ENCODE peak calls at places on chromosome 5, in six cellular contexts. One of them, this sample, is unnamed.

GRCh38 chr5:138952962-138953361 is 77.8 kb upstream of the LRRTM2 start:
- DNase-seq in left kidney: no peak
- DNase-seq in stimulated activated CD4-positive, alpha-beta T cell treated with anti-CD3 and anti-CD28 coated beads, TNF-alpha, amount 100 ng/mL, for 48 hours: no peak
- DNase-seq in HS-5: no peak
- DNase-seq in H1: no peak
- DNase-seq in retina: peak
- DNase-seq in this sample: no peak

GRCh38 chr5:95390812-95391492 is at the start of gene FAM81B:
- DNase-seq in left kidney: no peak
- DNase-seq in HS-5: no peak
- DNase-seq in stimulated activated CD4-positive, alpha-beta T cell treated with anti-CD3 and anti-CD28 coated beads, TNF-alpha, amount 100 ng/mL, for 48 hours: no peak
- DNase-seq in H1: no peak
- DNase-seq in retina: no peak
- DNase-seq in this sample: no peak

GRCh38 chr5:66793049-66793448 is 196.9 kb downstream of the MAST4 start:
- DNase-seq in stimulated activated CD4-positive, alpha-beta T cell treated with anti-CD3 and anti-CD28 coated beads, TNF-alpha, amount 100 ng/mL, for 48 hours: no peak
- DNase-seq in HS-5: no peak
- DNase-seq in left kidney: no peak
- DNase-seq in H1: no peak
- DNase-seq in retina: no peak
- DNase-seq in this sample: no peak

GRCh38 chr5:134462761-134463160 is 51.1 kb upstream of the CDKN2AIPNL start:
- DNase-seq in H1: no peak
- DNase-seq in retina: no peak
- DNase-seq in stimulated activated CD4-positive, alpha-beta T cell treated with anti-CD3 and anti-CD28 coated beads, TNF-alpha, amount 100 ng/mL, for 48 hours: no peak
- DNase-seq in left kidney: peak
- DNase-seq in HS-5: no peak
- DNase-seq in this sample: no peak

GRCh38 chr5:160186480-160186879 is 42.8 kb upstream of the FABP6 start:
- DNase-seq in stimulated activated CD4-positive, alpha-beta T cell treated with anti-CD3 and anti-CD28 coated beads, TNF-alpha, amount 100 ng/mL, for 48 hours: no peak
- DNase-seq in retina: no peak
- DNase-seq in H1: no peak
- DNase-seq in left kidney: no peak
- DNase-seq in HS-5: no peak
- DNase-seq in this sample: no peak

GRCh38 chr5:65647941-65648340 is 23.1 kb downstream of the SHLD3 start:
- DNase-seq in retina: no peak
- DNase-seq in left kidney: no peak
- DNase-seq in stimulated activated CD4-positive, alpha-beta T cell treated with anti-CD3 and anti-CD28 coated beads, TNF-alpha, amount 100 ng/mL, for 48 hours: no peak
- DNase-seq in HS-5: no peak
- DNase-seq in H1: no peak
- DNase-seq in this sample: no peak

GRCh38 chr5:103510851-103511553 is 51.6 kb downstream of the NUDT12 start:
- DNase-seq in H1: no peak
- DNase-seq in stimulated activated CD4-positive, alpha-beta T cell treated with anti-CD3 and anti-CD28 coated beads, TNF-alpha, amount 100 ng/mL, for 48 hours: no peak
- DNase-seq in left kidney: no peak
- DNase-seq in retina: no peak
- DNase-seq in HS-5: no peak
- DNase-seq in this sample: no peak

GRCh38 chr5:84585218-84585617 is 200.5 kb upstream of the EDIL3 start:
- DNase-seq in HS-5: no peak
- DNase-seq in retina: no peak
- DNase-seq in left kidney: no peak
- DNase-seq in H1: no peak
- DNase-seq in stimulated activated CD4-positive, alpha-beta T cell treated with anti-CD3 and anti-CD28 coated beads, TNF-alpha, amount 100 ng/mL, for 48 hours: no peak
- DNase-seq in this sample: no peak

GRCh38 chr5:74626386-74627222 is 13.9 kb downstream of the ENC1 start:
- DNase-seq in stimulated activated CD4-positive, alpha-beta T cell treated with anti-CD3 and anti-CD28 coated beads, TNF-alpha, amount 100 ng/mL, for 48 hours: no peak
- DNase-seq in left kidney: no peak
- DNase-seq in H1: no peak
- DNase-seq in HS-5: no peak
- DNase-seq in retina: peak
- DNase-seq in this sample: no peak

GRCh38 chr5:173771058-173771742 is 116.9 kb upstream of the CPEB4 start:
- DNase-seq in H1: no peak
- DNase-seq in HS-5: no peak
- DNase-seq in stimulated activated CD4-positive, alpha-beta T cell treated with anti-CD3 and anti-CD28 coated beads, TNF-alpha, amount 100 ng/mL, for 48 hours: no peak
- DNase-seq in left kidney: peak
- DNase-seq in retina: peak
- DNase-seq in this sample: no peak

GRCh38 chr5:176629853-176630680 is at the start of the genes EIF4E1B and SNCB:
- DNase-seq in HS-5: no peak
- DNase-seq in H1: peak
- DNase-seq in stimulated activated CD4-positive, alpha-beta T cell treated with anti-CD3 and anti-CD28 coated beads, TNF-alpha, amount 100 ng/mL, for 48 hours: peak
- DNase-seq in left kidney: peak
- DNase-seq in retina: peak
- DNase-seq in this sample: no peak

GRCh38 chr5:168195110-168195509 is 96.3 kb upstream of the WWC1 start:
- DNase-seq in stimulated activated CD4-positive, alpha-beta T cell treated with anti-CD3 and anti-CD28 coated beads, TNF-alpha, amount 100 ng/mL, for 48 hours: no peak
- DNase-seq in H1: no peak
- DNase-seq in retina: no peak
- DNase-seq in left kidney: no peak
- DNase-seq in HS-5: no peak
- DNase-seq in this sample: no peak

GRCh38 chr5:62138607-62139006 is 167.4 kb upstream of the KIF2A start:
- DNase-seq in left kidney: no peak
- DNase-seq in HS-5: no peak
- DNase-seq in retina: no peak
- DNase-seq in H1: peak
- DNase-seq in stimulated activated CD4-positive, alpha-beta T cell treated with anti-CD3 and anti-CD28 coated beads, TNF-alpha, amount 100 ng/mL, for 48 hours: no peak
- DNase-seq in this sample: peak

GRCh38 chr5:73126381-73126780 is 6.0 kb downstream of the TMEM171 start:
- DNase-seq in HS-5: no peak
- DNase-seq in left kidney: no peak
- DNase-seq in retina: no peak
- DNase-seq in H1: peak
- DNase-seq in stimulated activated CD4-positive, alpha-beta T cell treated with anti-CD3 and anti-CD28 coated beads, TNF-alpha, amount 100 ng/mL, for 48 hours: no peak
- DNase-seq in this sample: no peak

GRCh38 chr5:97874491-97874890 is 691.4 kb upstream of the RIOK2 start:
- DNase-seq in H1: no peak
- DNase-seq in retina: no peak
- DNase-seq in HS-5: no peak
- DNase-seq in stimulated activated CD4-positive, alpha-beta T cell treated with anti-CD3 and anti-CD28 coated beads, TNF-alpha, amount 100 ng/mL, for 48 hours: no peak
- DNase-seq in left kidney: no peak
- DNase-seq in this sample: no peak

GRCh38 chr5:133905494-133905893 is 62.9 kb downstream of the C5orf15 start:
- DNase-seq in stimulated activated CD4-positive, alpha-beta T cell treated with anti-CD3 and anti-CD28 coated beads, TNF-alpha, amount 100 ng/mL, for 48 hours: no peak
- DNase-seq in HS-5: no peak
- DNase-seq in left kidney: no peak
- DNase-seq in H1: no peak
- DNase-seq in retina: no peak
- DNase-seq in this sample: no peak

GRCh38 chr5:55691265-55692105 is 20.6 kb downstream of the SLC38A9 start:
- DNase-seq in stimulated activated CD4-positive, alpha-beta T cell treated with anti-CD3 and anti-CD28 coated beads, TNF-alpha, amount 100 ng/mL, for 48 hours: no peak
- DNase-seq in H1: no peak
- DNase-seq in HS-5: no peak
- DNase-seq in left kidney: peak
- DNase-seq in retina: peak
- DNase-seq in this sample: no peak

GRCh38 chr5:91332267-91333044 is 50.7 kb downstream of the ARRDC3 start:
- DNase-seq in left kidney: no peak
- DNase-seq in HS-5: peak
- DNase-seq in H1: no peak
- DNase-seq in stimulated activated CD4-positive, alpha-beta T cell treated with anti-CD3 and anti-CD28 coated beads, TNF-alpha, amount 100 ng/mL, for 48 hours: no peak
- DNase-seq in retina: no peak
- DNase-seq in this sample: no peak

GRCh38 chr5:159208508-159209437 is 580 bp downstream of the RNF145 start:
- DNase-seq in HS-5: no peak
- DNase-seq in left kidney: peak
- DNase-seq in H1: peak
- DNase-seq in stimulated activated CD4-positive, alpha-beta T cell treated with anti-CD3 and anti-CD28 coated beads, TNF-alpha, amount 100 ng/mL, for 48 hours: peak
- DNase-seq in retina: peak
- DNase-seq in this sample: no peak

GRCh38 chr5:25345240-25345771 is 700.5 kb upstream of the CDH10 start:
- DNase-seq in stimulated activated CD4-positive, alpha-beta T cell treated with anti-CD3 and anti-CD28 coated beads, TNF-alpha, amount 100 ng/mL, for 48 hours: no peak
- DNase-seq in HS-5: no peak
- DNase-seq in retina: no peak
- DNase-seq in H1: no peak
- DNase-seq in left kidney: no peak
- DNase-seq in this sample: no peak

GRCh38 chr5:175809531-175810121 is 61.8 kb upstream of the CPLX2 start:
- DNase-seq in H1: no peak
- DNase-seq in HS-5: peak
- DNase-seq in left kidney: peak
- DNase-seq in retina: no peak
- DNase-seq in stimulated activated CD4-positive, alpha-beta T cell treated with anti-CD3 and anti-CD28 coated beads, TNF-alpha, amount 100 ng/mL, for 48 hours: no peak
- DNase-seq in this sample: no peak

This sample was measured in iPS DF 6.9.